ENCODE peak calls at places on chromosomes 1 and 21, in five cellular contexts. J is IMR-90, R is cardiac muscle cell, W is heart left ventricle, P is PC-3. Q is an unnamed sample.

GRCh38 chr1:89865498-89866385 is 44.9 kb downstream of the LRRC8D start:
- DNase-seq in R (peak; percentile 79), P (peak; percentile 86), W (no peak), J (peak; percentile 79), Q (peak; percentile 65)

GRCh38 chr1:31811605-31812004 is 4.2 kb downstream of the SPOCD1 start:
- DNase-seq in W (no peak), P (no peak), R (peak; percentile 70), J (peak; percentile 78), Q (peak; percentile 60)

GRCh38 chr1:2340918-2341254 is 50.5 kb downstream of the MORN1 start:
- DNase-seq in P (no peak), R (no peak), J (no peak), W (no peak), Q (no peak)

GRCh38 chr1:205287076-205287475 is 34.5 kb downstream of the NUAK2 start:
- DNase-seq in W (no peak), P (no peak), R (no peak), J (no peak), Q (no peak)

GRCh38 chr1:192805832-192806323 is 3.0 kb upstream of the RGS2 start:
- DNase-seq in J (peak; percentile 91), R (peak; percentile 96), W (no peak), P (peak; percentile 91), Q (peak; percentile 85)

GRCh38 chr1:56516539-56517252 is 62.7 kb downstream of the PLPP3 start:
- DNase-seq in P (peak; percentile 89), W (no peak), J (peak; percentile 65), R (peak; percentile 43), Q (no peak)

GRCh38 chr1:63643926-63644325 is 50.7 kb downstream of the PGM1 start:
- DNase-seq in J (no peak), P (no peak), W (peak; percentile 45), R (no peak), Q (no peak)

GRCh38 chr1:96510911-96511310 is 210.7 kb upstream of the PTBP2 start:
- DNase-seq in W (no peak), R (no peak), J (no peak), P (peak; percentile 55), Q (no peak)

GRCh38 chr1:184189361-184189760 is 137.8 kb downstream of the TSEN15 start:
- DNase-seq in R (peak; percentile 49), W (no peak), P (no peak), J (no peak), Q (peak; percentile 47)

GRCh38 chr1:228035844-228036243 is 29.0 kb downstream of the WNT3A start:
- DNase-seq in W (no peak), R (no peak), P (no peak), J (no peak), Q (no peak)

DNA sequence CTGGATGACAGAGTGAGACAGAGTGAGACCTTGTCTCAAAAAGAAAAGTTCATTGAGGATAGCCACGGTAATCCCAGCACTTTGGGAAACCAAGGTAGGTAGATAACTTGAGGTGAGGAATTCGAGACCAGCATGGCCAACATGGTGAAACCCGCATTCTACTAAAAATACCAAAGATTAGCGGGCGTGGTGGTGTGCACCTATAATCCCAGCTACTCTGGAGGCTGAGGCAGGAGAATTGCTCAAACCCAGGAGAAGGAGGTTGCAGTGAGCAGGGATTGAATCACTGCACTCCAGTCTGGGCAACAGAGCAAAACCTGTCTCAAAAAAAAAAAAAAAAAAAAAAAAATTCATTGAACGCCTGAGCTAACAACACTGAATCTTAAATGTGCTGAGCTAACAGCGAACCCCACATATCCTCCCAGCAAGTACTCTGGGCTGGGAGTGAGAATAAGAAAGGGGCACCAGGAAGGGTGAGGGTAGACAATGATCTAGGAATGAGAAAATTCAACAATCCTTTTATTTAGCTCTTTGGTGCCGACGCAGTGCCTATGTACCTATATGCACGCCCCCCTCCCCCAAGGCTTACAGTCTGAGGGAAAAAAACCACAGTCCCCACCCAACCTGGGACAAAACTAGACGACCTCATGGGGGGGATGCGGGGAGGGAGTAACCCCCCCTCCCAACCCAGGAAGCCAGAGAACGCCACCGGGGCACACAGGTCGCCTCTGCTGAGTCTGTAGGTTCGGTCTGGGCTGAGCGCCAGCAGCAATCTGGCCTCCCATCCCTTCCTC is 1.4 kb upstream of the CACNA1S start:
- DNase-seq in R (no peak), J (no peak), P (no peak), W (no peak), Q (no peak)
- H3K4me1 ChIP-seq in R (peaks cover 6% of the 10 kb centered on the region), J (peaks cover 2% of the 10 kb centered on the region), P (peaks cover 13% of the 10 kb centered on the region), W (peaks cover 3% of the 10 kb centered on the region), Q (peaks cover 8% of the 10 kb centered on the region)

GRCh38 chr21:26572668-26573381 is at the start of gene CYYR1:
- DNase-seq in J (no peak), P (no peak), R (peak; percentile 7), W (peak; percentile 34), Q (peak; percentile 88)
- H3K4me3 ChIP-seq in J (no peak within 1 kb of the TSS), P (no peak within 1 kb of the TSS), R (peak within 1 kb of the TSS; percentile 71), W (peak within 1 kb of the TSS; percentile 63), Q (peak within 1 kb of the TSS; percentile 76)

GRCh38 chr1:15950302-15950701 is 25.6 kb downstream of the ZBTB17 start:
- DNase-seq in J (no peak), R (no peak), W (no peak), P (no peak), Q (no peak)

GRCh38 chr1:15952317-15953258 is 23.3 kb downstream of the ZBTB17 start:
- DNase-seq in J (peak; percentile 99), P (peak; percentile 91), R (peak; percentile 78), W (no peak), Q (peak; percentile 56)

GRCh38 chr1:15950763-15951295 is 25.1 kb downstream of the ZBTB17 start:
- DNase-seq in J (peak; percentile 42), R (peak; percentile 88), W (no peak), P (no peak), Q (peak; percentile 84)

GRCh38 chr1:15953294-15953771 is 22.6 kb downstream of the ZBTB17 start:
- DNase-seq in R (peak; percentile 58), P (no peak), W (no peak), J (peak; percentile 35), Q (peak; percentile 38)

GRCh38 chr1:15951341-15952153 is 24.4 kb downstream of the ZBTB17 start:
- DNase-seq in R (no peak), P (no peak), J (no peak), W (no peak), Q (no peak)
- TF ChIP-seq CTCF in R (no peak), P (no peak), J (no peak), W (no peak), Q (no peak)

DNA sequence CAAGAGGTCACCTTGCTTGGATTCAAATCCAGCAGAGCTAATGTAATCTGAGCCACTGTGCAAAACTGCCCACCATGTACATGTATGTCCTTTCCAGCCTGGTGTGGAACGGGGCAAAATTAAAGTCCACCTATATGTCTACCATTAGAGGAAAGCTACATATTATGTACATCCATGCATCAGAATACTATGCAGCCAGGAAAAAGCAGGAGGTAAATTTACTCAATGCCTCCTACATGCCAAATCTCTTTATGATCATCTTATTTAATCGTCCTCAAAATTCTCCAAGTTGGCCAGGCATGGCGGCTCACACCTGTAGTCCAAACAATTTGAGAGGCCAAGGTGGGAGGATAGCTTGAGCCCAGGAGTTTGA is 6.3 kb upstream of the ZNF683 start:
- DNase-seq in W (no peak), P (no peak), J (no peak), R (no peak), Q (no peak)
- H3K4me1 ChIP-seq in W (no peaks in the 10 kb centered on the region), P (peaks cover 16% of the 10 kb centered on the region), J (peaks cover 10% of the 10 kb centered on the region), R (no peaks in the 10 kb centered on the region), Q (no peaks in the 10 kb centered on the region)

DNA sequence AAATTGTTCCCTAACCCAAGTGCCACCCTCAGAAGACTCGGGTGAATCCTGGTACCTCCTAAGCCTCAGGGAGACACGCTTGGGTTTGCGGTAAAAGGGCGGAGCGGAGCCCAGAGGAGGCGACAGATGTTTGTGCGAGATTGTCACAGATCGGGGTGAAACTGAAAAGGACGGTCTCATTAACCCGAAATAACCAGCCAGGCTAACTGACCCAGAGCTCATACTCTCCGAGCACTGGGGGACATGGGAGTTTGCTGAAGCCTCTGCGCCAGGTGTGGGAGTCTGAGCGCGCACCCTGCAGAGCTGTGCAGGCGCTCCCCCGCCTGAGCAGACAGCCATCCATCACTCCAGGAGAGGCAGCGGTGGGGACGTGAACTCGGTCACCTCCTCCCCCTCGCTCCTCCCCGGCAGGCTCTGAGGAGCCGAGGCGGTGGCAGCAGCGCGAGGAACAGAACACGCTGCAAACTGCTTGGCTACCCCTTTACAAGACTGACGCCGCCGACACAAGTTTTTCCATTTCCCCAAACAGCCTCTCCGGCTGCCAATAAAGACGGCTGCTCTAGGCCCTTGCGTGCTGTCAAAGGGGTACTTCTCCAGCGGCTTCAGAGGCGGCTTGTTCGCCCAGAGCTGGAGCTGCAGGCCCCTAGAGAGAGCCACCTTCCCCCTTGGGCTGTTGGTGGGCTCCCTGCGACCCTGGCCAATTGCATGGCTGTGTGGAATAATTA is 43.5 kb downstream of the RRAGC start:
- DNase-seq in W (no peak), J (no peak), P (no peak), R (no peak), Q (no peak)
- H3K4me3 ChIP-seq in W (no peak overlapping the region), J (no peak overlapping the region), P (no peak overlapping the region), R (no peak overlapping the region), Q (no peak overlapping the region)